ENCODE peak calls at places on chromosome 13, in four cellular contexts. G, M, L and B are unnamed samples.

GRCh38 chr13:50842246-50842645 is 1.2 kb downstream of the DLEU7 start:
- DNase-seq in G (no peak), L (no peak), M (no peak), B (no peak)

GRCh38 chr13:101942038-101942437 is 459.8 kb downstream of the FGF14 start:
- DNase-seq in L (peak; percentile 49), M (no peak), G (peak; percentile 19), B (no peak)

GRCh38 chr13:85896516-85897450 is 97.6 kb upstream of the SLITRK6 start:
- DNase-seq in G (no peak), M (no peak), L (no peak), B (no peak)

GRCh38 chr13:65864039-65864438 is 1366.1 kb downstream of the PCDH9 start:
- DNase-seq in L (no peak), M (no peak), G (no peak), B (no peak)

GRCh38 chr13:26323127-26323526 is 69.2 kb downstream of the CDK8 start:
- DNase-seq in M (no peak), G (no peak), L (no peak), B (no peak)

GRCh38 chr13:32427852-32428580 is at the start of gene N4BP2L1:
- DNase-seq in M (peak; percentile 83), G (peak; percentile 85), L (peak; percentile 80), B (peak; percentile 45)

GRCh38 chr13:89577301-89577700 is 1770.2 kb upstream of the MIR17HG start:
- DNase-seq in M (no peak), L (no peak), G (no peak), B (no peak)

GRCh38 chr13:88978607-88979006 is 1307.4 kb downstream of the SLITRK5 start:
- DNase-seq in G (no peak), M (no peak), L (no peak), B (no peak)

GRCh38 chr13:85498774-85499173 is 300.4 kb downstream of the SLITRK6 start:
- DNase-seq in G (no peak), L (no peak), M (no peak), B (no peak)

GRCh38 chr13:97003071-97003470 is 8.8 kb upstream of the OXGR1 start:
- DNase-seq in L (no peak), G (no peak), M (no peak), B (no peak)

GRCh38 chr13:76339649-76340048 is 546.6 kb downstream of the KCTD12 start:
- DNase-seq in G (no peak), M (no peak), L (no peak), B (no peak)

GRCh38 chr13:110012102-110012739 is 225.8 kb upstream of the IRS2 start:
- DNase-seq in L (no peak), M (no peak), G (no peak), B (no peak)

GRCh38 chr13:46575321-46575721 is 22.4 kb downstream of the LRCH1 start:
- DNase-seq in G (no peak), L (no peak), M (no peak), B (no peak)

GRCh38 chr13:65936249-65936648 is 1293.9 kb downstream of the PCDH9 start:
- DNase-seq in G (no peak), M (no peak), L (no peak), B (no peak)

GRCh38 chr13:109938255-109938936 is 152.0 kb upstream of the IRS2 start:
- DNase-seq in L (peak; percentile 22), G (no peak), M (no peak), B (no peak)

GRCh38 chr13:48476215-48476614 is 56.7 kb downstream of the RCBTB2 start:
- DNase-seq in G (no peak), L (no peak), M (no peak), B (no peak)

GRCh38 chr13:48857576-48857975 is 118.1 kb upstream of the FNDC3A start:
- DNase-seq in L (no peak), M (no peak), G (no peak), B (no peak)

DNA sequence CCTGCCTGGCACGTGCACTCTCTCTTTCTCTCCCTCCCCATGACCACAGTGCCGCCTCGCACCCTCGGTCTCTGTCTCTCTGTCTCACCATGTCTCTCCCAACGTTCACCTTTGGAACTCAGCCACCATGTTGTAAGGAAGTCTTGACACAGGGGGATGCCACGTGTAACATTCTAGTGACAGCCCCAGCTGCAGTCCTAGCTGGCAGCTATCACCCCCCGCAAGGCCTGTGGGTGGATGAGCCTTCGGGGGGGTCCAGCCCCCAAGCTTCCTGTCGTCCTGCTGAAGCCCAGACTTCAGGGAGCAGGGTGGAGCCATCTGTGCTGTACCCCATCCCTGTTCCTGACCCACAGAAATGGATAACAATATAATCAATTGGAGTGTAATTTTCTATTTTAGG is 118.5 kb downstream of the SOX1 start:
- DNase-seq in G (no peak), M (no peak), L (no peak), B (no peak)
- H3K4me1 ChIP-seq in G (no peaks in the 10 kb centered on the region), M (no peaks in the 10 kb centered on the region), L (no peaks in the 10 kb centered on the region), B (no peaks in the 10 kb centered on the region)

DNA sequence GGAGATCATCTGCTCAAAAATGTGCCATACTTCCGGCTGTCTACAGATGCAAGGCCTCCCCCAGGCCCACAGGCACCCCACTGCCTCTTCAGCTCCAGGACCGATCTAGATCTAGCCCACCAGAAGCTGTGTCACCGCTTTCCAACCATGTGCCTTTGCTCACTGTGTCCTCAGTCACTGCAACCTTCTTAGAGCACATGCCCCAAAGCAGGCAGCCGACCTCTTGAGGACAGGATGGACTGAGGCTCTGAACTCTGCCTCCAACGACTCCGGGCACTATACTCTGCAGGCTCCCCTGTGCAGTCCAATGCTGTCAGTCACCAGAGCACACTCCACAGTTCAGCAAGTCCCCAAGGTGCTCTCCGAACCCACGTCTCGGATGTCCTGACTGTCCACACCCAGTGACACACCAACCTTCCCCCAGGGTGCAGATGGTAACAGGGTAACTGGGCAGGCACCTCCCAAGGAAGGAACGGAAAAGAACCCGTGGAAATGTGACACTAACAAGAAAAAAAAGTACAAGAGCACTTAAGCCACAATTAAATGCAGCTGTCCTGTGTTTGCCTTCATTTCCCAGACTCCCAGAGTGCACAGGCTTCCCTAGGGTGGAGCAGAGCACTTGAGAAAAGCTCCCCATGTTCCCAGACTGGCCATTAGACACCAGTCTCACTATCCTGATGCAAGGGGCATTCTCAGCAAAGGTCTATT is 4.8 kb downstream of the STK24 start:
- DNase-seq in G (peak; percentile 73), M (no peak), L (no peak), B (no peak)
- H3K4me1 ChIP-seq in G (peaks cover 81% of the 10 kb centered on the region), M (peaks cover 79% of the 10 kb centered on the region), L (peaks cover 33% of the 10 kb centered on the region), B (peaks cover 26% of the 10 kb centered on the region)

GRCh38 chr13:37211542-37211941 is 106.1 kb upstream of the CSNK1A1L start:
- DNase-seq in M (no peak), G (no peak), L (no peak), B (no peak)
- H3K4me1 ChIP-seq in M (no peaks in the 10 kb centered on the region), G (no peaks in the 10 kb centered on the region), L (no peaks in the 10 kb centered on the region), B (no peaks in the 10 kb centered on the region)

DNA sequence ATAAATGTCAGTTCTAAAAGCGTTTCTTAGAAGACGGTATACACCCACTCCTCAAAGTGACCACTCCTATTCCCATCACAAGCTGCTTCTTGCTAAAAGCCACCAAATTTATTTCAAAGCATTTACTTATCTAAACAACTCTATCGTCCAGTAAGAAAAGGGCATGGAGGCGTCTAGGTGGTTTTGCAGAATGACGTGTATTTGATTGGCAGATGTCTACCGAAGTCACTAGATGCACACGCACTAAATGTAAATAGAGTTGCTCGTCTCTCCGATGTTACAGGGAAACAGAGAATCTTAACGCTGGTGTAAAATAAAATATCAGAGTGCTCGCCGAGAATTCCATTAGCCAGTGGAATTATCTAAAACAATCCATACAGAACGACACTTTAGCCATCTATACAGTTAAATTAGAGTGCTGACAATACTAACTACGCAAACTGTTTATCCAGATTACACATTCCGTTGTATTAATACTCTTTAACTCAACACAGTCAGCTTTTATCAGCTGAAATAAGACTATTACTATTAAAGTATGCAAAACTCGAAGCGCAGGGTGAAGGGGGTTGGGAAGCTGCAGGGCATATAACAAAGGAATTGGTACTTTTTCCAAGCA is 1.9 kb downstream of the KLF12 start:
- DNase-seq in L (no peak), M (peak; percentile 66), G (no peak), B (no peak)
- H3K4me1 ChIP-seq in L (peaks cover 20% of the 10 kb centered on the region), M (peaks cover 46% of the 10 kb centered on the region), G (peaks cover 47% of the 10 kb centered on the region), B (peaks cover 35% of the 10 kb centered on the region)

GRCh38 chr13:29593605-29594297 is 1.7 kb downstream of the SLC7A1 start:
- DNase-seq in L (no peak), M (no peak), G (no peak), B (no peak)

GRCh38 chr13:29594310-29594709 is 1.2 kb downstream of the SLC7A1 start:
- DNase-seq in M (peak; percentile 31), G (peak; percentile 60), L (peak; percentile 38), B (no peak)

GRCh38 chr13:29589234-29589633 is 6.3 kb downstream of the SLC7A1 start:
- DNase-seq in M (no peak), L (no peak), G (no peak), B (no peak)

GRCh38 chr13:29589967-29590366 is 5.5 kb downstream of the SLC7A1 start:
- DNase-seq in L (no peak), M (no peak), G (no peak), B (no peak)

DNA sequence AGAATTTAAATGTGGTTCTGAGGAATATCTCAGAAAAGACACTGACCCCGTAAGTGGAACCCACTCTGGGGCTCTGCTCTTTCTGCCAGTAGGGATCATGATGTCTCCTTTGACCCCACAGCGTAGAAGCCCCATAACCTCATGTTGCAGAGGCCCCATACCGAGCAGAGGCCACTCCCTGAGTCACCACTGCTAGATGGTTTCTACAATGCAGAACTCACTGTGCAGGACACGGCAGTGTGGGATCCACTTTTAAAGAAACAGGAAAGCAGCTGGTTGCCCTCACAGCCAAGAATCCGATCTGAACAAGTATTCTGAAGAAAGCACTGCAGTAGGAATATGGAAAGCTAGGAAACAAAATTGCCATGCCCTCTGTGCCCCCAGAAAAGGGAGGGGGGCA is 4.2 kb downstream of the SLC7A1 start:
- DNase-seq in L (no peak), G (no peak), M (no peak), B (no peak)
- H3K4me1 ChIP-seq in L (no peaks in the 10 kb centered on the region), G (peaks cover 14% of the 10 kb centered on the region), M (peaks cover 17% of the 10 kb centered on the region), B (no peaks in the 10 kb centered on the region)

DNA sequence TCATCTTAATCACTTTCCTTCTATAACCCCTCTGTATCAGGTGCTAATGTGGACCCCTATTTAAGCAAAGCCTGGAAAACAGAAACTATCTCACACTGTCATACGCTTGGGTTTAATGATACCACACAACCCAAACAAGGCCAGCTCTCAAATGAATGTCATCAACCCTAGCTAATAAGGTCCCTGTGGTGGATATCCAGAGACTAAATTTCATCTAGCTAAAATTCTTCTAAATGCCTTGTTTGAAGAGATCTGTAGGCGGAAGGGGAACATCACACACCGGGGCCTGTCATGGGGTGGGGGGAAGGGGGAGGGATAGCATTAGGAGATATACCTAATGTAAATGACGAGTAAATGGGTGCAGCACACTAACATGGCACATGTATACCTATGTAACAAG is 95.5 kb downstream of the FOXO1 start:
- DNase-seq in M (no peak), G (no peak), L (no peak), B (no peak)
- H3K4me1 ChIP-seq in M (peaks cover 90% of the 10 kb centered on the region), G (peaks cover 65% of the 10 kb centered on the region), L (peaks cover 56% of the 10 kb centered on the region), B (peaks cover 8% of the 10 kb centered on the region)

GRCh38 chr13:28314879-28315278 is 176.5 kb downstream of the PAN3 start:
- DNase-seq in M (no peak), G (no peak), L (no peak), B (no peak)
- H3K4me1 ChIP-seq in M (no peaks in the 10 kb centered on the region), G (no peaks in the 10 kb centered on the region), L (no peaks in the 10 kb centered on the region), B (no peaks in the 10 kb centered on the region)